ENCODE peak calls at places on chromosomes 4 and X, in five cellular contexts. N is ovary, V is thoracic aorta, O is PC-9, Q is heart right ventricle. E is an unnamed sample.

GRCh38 chrX:41384041-41384705 is 50.2 kb downstream of the DDX3X start:
- DNase-seq in N (peak; percentile 56), V (peak; percentile 2), O (peak; percentile 43), Q (peak; percentile 60), E (no peak)

GRCh38 chr4:113358784-113359183 is 309.3 kb downstream of the ANK2 start:
- DNase-seq in N (no peak), V (no peak), O (no peak), Q (no peak), E (no peak)

GRCh38 chrX:41022579-41022978 is 62.7 kb upstream of the USP9X start:
- DNase-seq in N (no peak), V (no peak), O (no peak), Q (no peak), E (no peak)

GRCh38 chr4:84495448-84496221 is 3.5 kb downstream of the NKX6-1 start:
- DNase-seq in N (no peak), V (no peak), O (no peak), Q (no peak), E (no peak)

GRCh38 chr4:1183985-1184773 is 11.8 kb upstream of the SPON2 start:
- DNase-seq in N (no peak), V (no peak), O (no peak), Q (peak; percentile 2), E (no peak)

GRCh38 chrX:102659790-102660757 is 8.8 kb downstream of the GPRASP1 start:
- DNase-seq in N (peak; percentile 83), V (peak; percentile 29), O (peak; percentile 73), Q (peak; percentile 86), E (peak; percentile 71)

GRCh38 chr4:151407466-151408379 is 1.3 kb upstream of the FHIP1A start:
- DNase-seq in N (peak; percentile 18), V (no peak), O (peak; percentile 36), Q (no peak), E (peak; percentile 23)

GRCh38 chr4:165668694-165669093 is 204.3 kb upstream of the TLL1 start:
- DNase-seq in N (no peak), V (no peak), O (no peak), Q (no peak), E (no peak)

GRCh38 chr4:113057891-113058290 is 8.4 kb downstream of the ANK2 start:
- DNase-seq in N (no peak), V (no peak), O (peak; percentile 7), Q (no peak), E (no peak)

GRCh38 chrX:19799319-19800182 is 87.8 kb downstream of the SH3KBP1 start:
- DNase-seq in N (no peak), V (no peak), O (no peak), Q (peak; percentile 7), E (peak; percentile 12)

GRCh38 chrX:19121898-19122640 is at the start of gene ADGRG2:
- DNase-seq in N (peak; percentile 19), V (no peak), O (peak; percentile 31), Q (peak; percentile 6), E (no peak)

GRCh38 chr4:117357422-117357821 is 272.0 kb upstream of the TRAM1L1 start:
- DNase-seq in N (no peak), V (no peak), O (no peak), Q (no peak), E (no peak)

GRCh38 chr4:183253451-183253850 is 66.6 kb downstream of the CLDN22 start:
- DNase-seq in N (no peak), V (no peak), O (no peak), Q (no peak), E (no peak)

GRCh38 chrX:112066813-112067212 is 15.8 kb downstream of the TRPC5 start:
- DNase-seq in N (no peak), V (no peak), O (no peak), Q (no peak), E (no peak)

GRCh38 chrX:74925210-74926088 is at the start of gene NEXMIF:
- DNase-seq in N (peak; percentile 24), V (no peak), O (peak; percentile 3), Q (no peak), E (peak; percentile 44)

GRCh38 chr4:145982791-145983190 is 44.2 kb upstream of the ZNF827 start:
- DNase-seq in N (no peak), V (no peak), O (no peak), Q (no peak), E (no peak)

DNA sequence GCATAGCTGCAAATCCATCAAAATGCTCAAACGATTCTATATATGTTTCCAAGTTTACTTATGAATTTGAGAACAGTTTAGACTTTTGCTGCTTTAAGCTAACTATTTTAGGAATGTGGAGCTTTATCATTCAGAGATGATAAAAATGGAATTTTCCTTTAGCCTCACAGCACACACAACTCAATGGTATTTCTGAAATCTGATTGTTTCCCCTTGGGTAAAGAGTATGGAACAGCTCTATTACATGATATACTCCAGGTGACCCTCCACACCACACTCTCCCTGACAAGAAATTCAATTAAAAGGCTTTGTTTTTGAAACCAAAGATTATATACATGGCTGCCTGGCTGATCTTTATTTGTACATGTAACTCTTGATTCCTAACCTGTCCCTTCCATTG is 120.0 kb downstream of the LUZP4 start:
- DNase-seq in N (no peak), V (no peak), O (no peak), Q (no peak), E (no peak)
- H3K27me3 ChIP-seq in N (no peaks in the 10 kb centered on the region), V (no peaks in the 10 kb centered on the region), O (no peaks in the 10 kb centered on the region), Q (no peaks in the 10 kb centered on the region), E (no peaks in the 10 kb centered on the region)

DNA sequence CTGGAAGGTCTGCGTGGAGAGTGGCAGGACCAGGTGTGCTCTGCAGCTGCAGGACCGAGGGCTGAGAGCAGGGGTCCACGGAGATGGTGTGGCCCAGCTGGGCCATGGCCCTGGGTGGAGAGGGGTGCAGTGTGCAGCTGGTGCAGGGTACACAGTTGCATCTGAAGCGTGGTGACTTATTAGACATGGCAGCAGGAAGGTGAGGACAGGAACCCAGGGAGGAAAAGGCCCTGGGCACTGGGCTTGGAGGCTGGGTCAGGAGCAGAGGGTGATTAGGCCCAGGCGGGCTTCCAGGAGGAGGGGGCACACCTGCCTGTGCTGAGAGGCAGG is 214.6 kb upstream of the PSAPL1 start:
- DNase-seq in N (no peak), V (no peak), O (no peak), Q (no peak), E (no peak)
- H3K36me3 ChIP-seq in N (no peaks in the 10 kb centered on the region), V (no peaks in the 10 kb centered on the region), O (no peaks in the 10 kb centered on the region), Q (no peaks in the 10 kb centered on the region), E (no peaks in the 10 kb centered on the region)

DNA sequence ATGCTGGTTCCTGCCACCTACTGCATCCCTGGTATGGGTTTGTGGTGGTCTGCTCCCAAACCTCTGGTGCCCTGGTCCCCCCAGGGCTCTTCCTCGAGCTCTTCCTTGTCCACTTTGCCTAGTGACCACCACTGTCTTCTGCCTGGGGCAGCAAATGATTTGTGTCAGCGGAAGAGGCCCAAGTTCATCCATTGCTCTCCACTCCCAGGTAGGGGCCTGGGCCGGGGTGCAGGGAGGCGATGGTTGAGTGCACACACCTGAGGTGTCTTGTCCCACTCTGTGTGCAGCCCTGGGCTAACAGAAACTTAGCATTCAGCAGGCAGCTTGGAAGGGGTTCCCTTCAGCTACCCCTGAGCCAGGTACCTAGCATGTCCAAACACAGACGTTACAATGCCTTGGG is 75.6 kb upstream of the SOX3 start:
- DNase-seq in N (no peak), V (no peak), O (no peak), Q (no peak), E (no peak)
- H3K27me3 ChIP-seq in N (no peaks in the 10 kb centered on the region), V (no peaks in the 10 kb centered on the region), O (no peaks in the 10 kb centered on the region), Q (no peaks in the 10 kb centered on the region), E (no peaks in the 10 kb centered on the region)

GRCh38 chr4:37837446-37837845 is 11.0 kb downstream of the PGM2 start:
- DNase-seq in N (no peak), V (no peak), O (no peak), Q (no peak), E (no peak)
- H3K36me3 ChIP-seq in N (no peaks in the 10 kb centered on the region), V (peaks cover 14% of the 10 kb centered on the region), O (peaks cover 16% of the 10 kb centered on the region), Q (no peaks in the 10 kb centered on the region), E (peaks cover 14% of the 10 kb centered on the region)

DNA sequence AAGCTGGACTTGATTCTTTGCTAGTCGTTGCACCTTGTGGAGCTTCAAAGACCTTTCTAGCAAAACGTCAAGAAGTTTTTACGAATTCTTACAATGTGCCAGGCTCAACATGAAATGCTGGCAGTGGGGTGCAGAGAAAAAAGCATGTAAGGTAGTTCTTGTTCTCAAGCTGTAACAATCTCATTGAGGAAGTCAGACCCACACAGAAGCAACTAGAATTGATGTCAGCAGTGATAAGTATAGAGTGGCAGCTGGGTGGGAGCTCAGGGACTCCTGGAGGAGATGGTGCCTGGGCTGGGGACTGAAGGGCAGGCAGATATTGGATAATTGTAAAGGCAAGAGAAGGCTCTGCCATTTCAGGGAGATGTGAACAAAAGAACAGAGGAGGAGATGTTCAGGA is 82.3 kb downstream of the ATG4A start:
- DNase-seq in N (no peak), V (no peak), O (no peak), Q (no peak), E (no peak)
- H3K27me3 ChIP-seq in N (no peaks in the 10 kb centered on the region), V (no peaks in the 10 kb centered on the region), O (no peaks in the 10 kb centered on the region), Q (no peaks in the 10 kb centered on the region), E (no peaks in the 10 kb centered on the region)

DNA sequence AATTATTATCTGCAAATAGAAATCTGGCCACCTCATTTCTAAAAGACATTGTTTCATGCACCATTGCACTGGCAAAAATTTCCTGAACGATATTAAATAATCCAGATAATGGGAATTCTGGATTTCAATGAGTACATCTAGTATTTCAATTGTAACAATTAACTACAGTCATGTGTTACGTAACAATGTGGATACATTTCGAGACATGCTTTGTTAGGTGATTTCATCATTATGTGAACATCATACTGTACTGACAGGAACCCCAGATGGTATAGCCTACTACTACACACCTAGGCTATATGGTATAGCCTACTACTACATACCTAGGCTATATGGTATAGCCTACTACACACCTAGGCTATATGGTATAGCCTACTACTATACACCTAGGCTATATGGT is 14.8 kb downstream of the LAMTOR3 start:
- DNase-seq in N (no peak), V (no peak), O (no peak), Q (no peak), E (no peak)
- H3K36me3 ChIP-seq in N (no peaks in the 10 kb centered on the region), V (peaks cover 21% of the 10 kb centered on the region), O (peaks cover 23% of the 10 kb centered on the region), Q (no peaks in the 10 kb centered on the region), E (peaks cover 28% of the 10 kb centered on the region)

GRCh38 chr4:78081541-78081940 is 24.4 kb downstream of the FRAS1 start:
- DNase-seq in N (no peak), V (no peak), O (peak; percentile 0), Q (no peak), E (no peak)
- H3K27me3 ChIP-seq in N (no peaks in the 10 kb centered on the region), V (no peaks in the 10 kb centered on the region), O (no peaks in the 10 kb centered on the region), Q (no peaks in the 10 kb centered on the region), E (no peaks in the 10 kb centered on the region)

GRCh38 chrX:152652060-152652459 is 14.4 kb downstream of the GABRQ start:
- DNase-seq in N (no peak), V (no peak), O (no peak), Q (no peak), E (no peak)
- H3K36me3 ChIP-seq in N (no peaks in the 10 kb centered on the region), V (no peaks in the 10 kb centered on the region), O (no peaks in the 10 kb centered on the region), Q (no peaks in the 10 kb centered on the region), E (no peaks in the 10 kb centered on the region)

E was measured in CD8-positive, alpha-beta memory T cell.